ENCODE peak calls at places on chromosomes 2 and 18, in ten cellular contexts. A, X, T, W, U, C, R, F, Q and J are unnamed samples.

GRCh38 chr2:188765522-188765921 is 208.7 kb upstream of the COL3A1 start:
- DNase-seq in U (peak), A (peak), Q (no peak), R (peak), T (no peak), W (no peak), F (no peak), C (peak), X (no peak), J (no peak)

GRCh38 chr18:64175432-64175831 is 26.5 kb upstream of the LINC00305 start:
- DNase-seq in Q (no peak), F (no peak), R (no peak), X (no peak), W (no peak), T (no peak), C (no peak), U (no peak), A (no peak), J (no peak)

GRCh38 chr2:150403457-150403856 is 84.0 kb downstream of the RND3 start:
- DNase-seq in R (no peak), U (no peak), A (no peak), Q (no peak), C (peak), T (no peak), X (no peak), W (no peak), F (no peak), J (no peak)

GRCh38 chr2:31812051-31812798 is 198.6 kb downstream of the MEMO1 start:
- DNase-seq in T (no peak), C (no peak), U (no peak), X (peak), A (no peak), F (no peak), R (peak), Q (no peak), W (no peak), J (peak)

GRCh38 chr2:3641181-3641580 is 16.8 kb upstream of the ALLC start:
- DNase-seq in A (no peak), Q (peak), X (no peak), C (no peak), U (no peak), R (no peak), W (peak), T (no peak), F (peak), J (peak)

GRCh38 chr18:26438980-26439379 is 109.4 kb downstream of the KCTD1 start:
- DNase-seq in A (no peak), W (no peak), R (no peak), F (no peak), Q (no peak), U (no peak), X (no peak), T (no peak), C (no peak), J (no peak)

GRCh38 chr2:37011126-37011525 is 44.8 kb upstream of the STRN start:
- DNase-seq in Q (no peak), R (no peak), U (no peak), X (no peak), W (no peak), T (no peak), A (no peak), F (no peak), C (peak), J (no peak)

GRCh38 chr2:201900362-201900761 is 94.0 kb downstream of the CDK15 start:
- DNase-seq in W (no peak), U (no peak), C (no peak), R (no peak), F (no peak), A (no peak), X (no peak), T (no peak), Q (no peak), J (no peak)

GRCh38 chr2:37343537-37344434 is 644 bp upstream of the QPCT start:
- DNase-seq in X (no peak), C (peak), R (peak), Q (no peak), U (peak), W (no peak), A (no peak), F (no peak), T (no peak), J (peak)

GRCh38 chr2:46411245-46411641 is 68.1 kb upstream of the TMEM247 start:
- DNase-seq in R (no peak), C (no peak), W (no peak), F (no peak), U (no peak), Q (no peak), T (no peak), A (no peak), X (no peak), J (no peak)

GRCh38 chr2:102251042-102251848 is 60.1 kb upstream of the IL1RL1 start:
- DNase-seq in T (peak), F (peak), Q (peak), U (peak), X (peak), R (peak), C (peak), W (peak), A (no peak), J (peak)

GRCh38 chr2:29012211-29012681 is 31.1 kb downstream of the TOGARAM2 start:
- DNase-seq in U (peak), A (no peak), W (no peak), R (no peak), X (no peak), F (peak), Q (peak), C (no peak), T (no peak), J (peak)

GRCh38 chr2:106167067-106167466 is 27.0 kb downstream of the UXS1 start:
- DNase-seq in A (no peak), T (no peak), U (no peak), R (no peak), W (no peak), C (no peak), X (no peak), Q (no peak), F (no peak), J (no peak)

GRCh38 chr18:37476182-37476581 is 89.4 kb downstream of the CELF4 start:
- DNase-seq in X (no peak), R (peak), F (no peak), A (peak), Q (no peak), C (peak), T (no peak), U (no peak), W (no peak), J (peak)

GRCh38 chr2:47076586-47077441 is 78.3 kb downstream of the STPG4 start:
- DNase-seq in T (no peak), F (no peak), R (peak), U (no peak), X (peak), Q (no peak), A (peak), C (peak), W (no peak), J (no peak)

GRCh38 chr2:30463535-30463934 is 16.5 kb downstream of the LCLAT1 start:
- DNase-seq in U (no peak), C (no peak), X (no peak), R (no peak), T (no peak), F (no peak), Q (no peak), A (no peak), W (no peak), J (no peak)

GRCh38 chr2:133586978-133587377 is 18.7 kb upstream of the NCKAP5 start:
- DNase-seq in A (no peak), U (no peak), W (no peak), C (no peak), T (no peak), R (no peak), Q (no peak), X (no peak), F (no peak), J (no peak)

GRCh38 chr2:71724793-71725192 is 271.4 kb downstream of the DYSF start:
- DNase-seq in Q (no peak), U (no peak), C (no peak), T (no peak), X (no peak), A (no peak), R (no peak), W (no peak), F (no peak), J (no peak)

GRCh38 chr18:25998461-25998860 is 92.0 kb downstream of the SS18 start:
- DNase-seq in X (no peak), T (no peak), Q (no peak), A (no peak), R (no peak), C (no peak), F (no peak), W (no peak), U (no peak), J (no peak)

GRCh38 chr18:11859903-11860407 is 8.7 kb downstream of the CHMP1B start:
- DNase-seq in R (peak), Q (peak), F (no peak), U (no peak), T (no peak), W (no peak), C (peak), X (no peak), A (peak), J (no peak)

GRCh38 chr2:83633435-83633834 is 825.6 kb downstream of the SUCLG1 start:
- DNase-seq in X (no peak), A (no peak), R (no peak), W (no peak), Q (no peak), U (no peak), T (no peak), F (no peak), C (no peak), J (no peak)

GRCh38 chr2:128512664-128513415 is 194.2 kb upstream of the HS6ST1 start:
- DNase-seq in T (peak), W (no peak), R (no peak), Q (peak), U (no peak), F (no peak), C (no peak), A (no peak), X (no peak), J (no peak)

GRCh38 chr2:9004338-9005204 is 1.1 kb upstream of the MBOAT2 start:
- DNase-seq in U (no peak), A (no peak), R (no peak), T (no peak), Q (no peak), C (peak), X (no peak), W (no peak), F (no peak), J (no peak)

GRCh38 chr2:235070063-235070706 is 118.4 kb downstream of the SH3BP4 start:
- DNase-seq in W (no peak), R (no peak), X (no peak), Q (no peak), F (no peak), C (peak), T (no peak), A (no peak), U (no peak), J (no peak)

GRCh38 chr2:100887713-100888112 is 67.8 kb downstream of the NPAS2 start:
- DNase-seq in F (peak), X (no peak), R (no peak), W (no peak), C (no peak), A (no peak), U (no peak), T (no peak), Q (no peak), J (no peak)

GRCh38 chr18:57747809-57748680 is 55.1 kb downstream of the ATP8B1 start:
- DNase-seq in W (no peak), C (no peak), U (no peak), A (no peak), R (peak), X (no peak), T (no peak), F (no peak), Q (no peak), J (no peak)

GRCh38 chr2:86087936-86088850 is 17.5 kb downstream of the POLR1A start:
- DNase-seq in W (no peak), X (no peak), T (no peak), A (no peak), U (no peak), Q (no peak), C (no peak), R (no peak), F (no peak), J (no peak)

GRCh38 chr2:148578493-148578884 is 66.1 kb upstream of the EPC2 start:
- DNase-seq in A (no peak), R (no peak), Q (no peak), C (no peak), U (no peak), W (no peak), F (no peak), X (no peak), T (no peak), J (no peak)

GRCh38 chr18:51727780-51728179 is 530.3 kb upstream of the MEX3C start:
- DNase-seq in W (no peak), R (no peak), Q (no peak), T (no peak), A (no peak), X (no peak), F (no peak), U (no peak), C (no peak), J (no peak)

GRCh38 chr2:56681659-56682396 is 498.0 kb downstream of the CCDC85A start:
- DNase-seq in A (no peak), F (no peak), C (peak), U (no peak), Q (no peak), R (no peak), W (no peak), T (no peak), X (no peak), J (no peak)

GRCh38 chr2:191112448-191112901 is 38.3 kb downstream of the STAT4 start:
- DNase-seq in X (no peak), U (no peak), Q (no peak), R (no peak), W (no peak), T (no peak), F (no peak), A (no peak), C (no peak), J (no peak)

GRCh38 chr18:68733693-68734092 is 18.8 kb upstream of the TMX3 start:
- DNase-seq in R (no peak), C (no peak), U (no peak), T (no peak), A (no peak), W (no peak), Q (no peak), X (no peak), F (no peak), J (no peak)

GRCh38 chr2:191932261-191932660 is 85.4 kb upstream of the CAVIN2 start:
- DNase-seq in R (no peak), W (no peak), X (no peak), U (no peak), Q (no peak), F (no peak), T (no peak), C (no peak), A (no peak), J (no peak)

GRCh38 chr18:35029103-35029502 is 12.1 kb upstream of the MAPRE2 start:
- DNase-seq in C (no peak), A (no peak), X (no peak), W (no peak), F (no peak), R (no peak), U (no peak), Q (no peak), T (no peak), J (peak)

GRCh38 chr18:35032113-35032512 is 9.1 kb upstream of the MAPRE2 start:
- DNase-seq in F (no peak), W (no peak), A (no peak), X (no peak), Q (no peak), T (no peak), C (no peak), R (no peak), U (no peak), J (no peak)

GRCh38 chr18:35028556-35028955 is 12.7 kb upstream of the MAPRE2 start:
- DNase-seq in W (no peak), R (no peak), A (no peak), X (no peak), C (no peak), Q (no peak), T (no peak), F (no peak), U (no peak), J (no peak)

GRCh38 chr18:35029770-35030169 is 11.4 kb upstream of the MAPRE2 start:
- DNase-seq in A (no peak), C (peak), U (no peak), F (no peak), X (no peak), Q (no peak), R (no peak), W (no peak), T (no peak), J (no peak)

GRCh38 chr18:35030234-35030989 is 10.8 kb upstream of the MAPRE2 start:
- DNase-seq in T (no peak), Q (no peak), U (no peak), C (no peak), R (no peak), X (no peak), W (no peak), F (no peak), A (no peak), J (no peak)
- H3K4me3 ChIP-seq in T (peak), Q (peak), U (peak), C (no peak), R (no peak), X (peak), W (peak), F (peak), A (no peak), J (no peak)

DNA sequence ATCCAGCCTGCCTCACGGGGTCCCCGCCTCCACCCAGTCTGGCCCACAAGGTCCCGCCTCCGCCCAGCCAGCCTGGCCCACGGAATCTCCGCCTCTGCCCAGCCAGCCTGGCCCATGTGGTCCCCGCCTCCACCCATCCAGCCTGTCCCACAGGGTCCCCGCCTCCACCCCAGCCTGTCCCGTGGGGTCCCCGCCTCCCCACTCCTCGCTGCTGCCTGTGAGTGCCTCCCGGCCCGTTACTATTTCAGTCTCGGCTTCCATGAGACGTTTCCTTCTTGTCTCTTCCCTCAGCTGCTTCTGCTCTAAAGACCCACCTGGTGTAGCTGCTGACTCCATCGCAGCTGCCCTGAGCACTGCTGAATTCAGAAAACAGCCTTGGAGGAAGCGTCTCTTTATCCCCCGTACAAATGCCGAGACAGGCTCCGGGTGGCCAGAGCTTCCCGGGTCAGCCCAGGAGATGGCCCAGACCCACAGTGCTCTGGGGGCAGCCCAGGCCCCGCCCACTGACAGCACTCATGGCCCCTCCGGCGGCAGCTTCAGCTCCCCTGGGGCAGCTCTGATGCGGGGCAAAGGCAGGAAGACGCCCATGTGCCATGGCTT is 69.8 kb downstream of the NFATC1 start:
- DNase-seq in T (no peak), C (peak), Q (peak), R (no peak), F (peak), A (no peak), X (no peak), U (peak), W (no peak), J (no peak)
- TF ChIP-seq POLR2A in T (no peak), C (no peak), Q (no peak), R (no peak), F (no peak), A (no peak), X (no peak), U (no peak), W (no peak), J (no peak)

DNA sequence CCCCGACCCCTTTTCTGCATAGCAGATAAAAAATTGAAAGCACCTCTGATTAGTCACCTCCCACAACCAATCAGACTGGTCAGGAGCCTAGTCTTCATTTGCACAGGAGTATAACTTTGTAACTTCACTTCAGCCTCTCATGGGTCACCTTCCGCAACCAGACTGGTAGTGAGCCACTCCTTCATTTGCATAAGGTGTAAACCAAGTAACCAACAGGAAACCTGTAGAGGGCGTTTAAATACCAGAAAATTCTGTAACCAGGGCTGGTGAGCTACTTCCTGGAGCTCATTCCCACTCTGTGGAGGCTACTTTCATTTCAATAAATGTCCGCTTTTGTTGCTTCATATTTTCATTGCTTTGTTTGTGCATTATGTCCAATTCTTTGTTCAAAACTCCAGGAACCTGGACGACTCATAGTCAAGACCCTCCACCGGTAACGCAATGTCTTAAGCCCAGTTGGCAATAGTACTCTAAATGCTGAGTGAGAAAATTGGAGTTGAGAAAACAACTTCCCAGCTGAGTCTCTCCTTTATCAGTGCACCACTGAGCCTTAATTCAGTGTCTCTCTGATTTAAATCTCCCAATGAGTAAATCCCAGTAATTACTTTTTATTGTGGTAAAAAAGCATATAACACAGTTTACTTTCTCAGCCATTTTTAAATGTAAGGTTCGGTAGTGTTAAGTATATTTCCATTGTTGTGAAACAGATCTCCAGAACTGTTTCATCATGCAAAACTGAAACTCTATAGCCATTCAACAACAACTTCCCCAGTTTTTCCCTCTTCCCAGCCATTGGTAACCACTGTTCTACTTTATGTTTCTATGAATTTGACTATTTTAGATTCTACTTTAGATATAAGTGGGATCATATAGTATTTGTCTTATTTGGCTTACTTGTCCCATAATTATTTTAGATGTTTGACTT is 392.7 kb upstream of the SLC8A1 start:
- DNase-seq in U (no peak), C (no peak), T (no peak), F (no peak), A (no peak), R (peak), W (no peak), X (no peak), Q (no peak), J (no peak)
- H3K4me3 ChIP-seq in U (no peak), C (no peak), T (no peak), F (no peak), A (no peak), R (no peak), W (no peak), X (no peak), Q (no peak), J (no peak)

DNA sequence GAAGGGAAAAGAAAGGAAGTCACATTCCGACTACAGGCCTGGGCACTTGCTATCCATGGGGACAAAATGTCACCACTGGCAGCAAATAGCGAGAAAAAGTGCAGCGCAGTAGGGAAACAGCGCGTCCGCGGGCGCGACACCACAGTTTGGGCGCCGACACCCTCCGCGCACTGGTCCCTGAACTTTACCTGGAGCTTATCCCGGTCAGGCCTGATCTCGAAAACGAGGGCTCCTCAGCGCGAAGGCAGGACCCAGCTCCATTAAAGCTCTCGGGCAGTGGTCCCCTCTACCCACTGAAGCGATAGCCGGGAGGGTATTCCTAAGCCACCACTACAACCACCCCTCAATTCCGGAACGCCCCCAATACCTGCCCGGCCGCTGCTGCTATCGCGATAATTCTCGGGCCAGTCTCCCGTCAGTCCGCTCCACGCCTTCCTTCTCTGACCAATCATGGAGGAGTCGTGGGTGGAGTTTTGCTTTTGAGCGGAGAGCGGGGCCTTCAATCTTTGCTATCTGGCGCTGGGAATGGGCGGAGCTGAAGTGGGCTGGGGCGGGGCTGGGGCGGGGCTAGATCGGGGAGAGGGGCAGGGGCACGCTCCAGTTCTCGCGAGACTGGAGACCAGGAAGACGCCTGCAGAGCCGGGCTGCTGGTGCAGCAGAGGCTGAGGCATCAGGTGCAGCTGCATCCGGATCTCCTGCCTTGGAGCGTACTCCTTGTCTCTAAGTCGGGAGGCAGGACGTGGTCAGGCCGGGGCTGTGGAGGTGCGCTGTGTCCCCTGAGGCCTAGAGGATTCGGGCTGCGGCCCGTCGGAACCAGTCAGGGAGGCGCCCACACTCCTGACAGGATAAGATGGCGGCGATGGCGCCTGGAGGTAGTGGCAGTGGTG is at the start of the genes PIGN and RELCH:
- DNase-seq in Q (peak), W (peak), U (peak), F (peak), X (peak), A (peak), T (peak), C (peak), R (peak), J (peak)
- TF ChIP-seq POLR2A in Q (peak), W (peak), U (no peak), F (no peak), X (peak), A (peak), T (peak), C (peak), R (peak), J (peak)